ENCODE peak calls at places on chromosomes 7 and 10, in five cellular contexts. S is neuronal stem cell, H is H9, Y is trophoblast cell, K is mesenchymal stem cell. Z is an unnamed sample.

GRCh38 chr10:114042895-114043531 is 653 bp upstream of the ADRB1 start:
- DNase-seq in K (peak), Y (peak), S (no peak), H (peak), Z (peak)

GRCh38 chr7:877312-878232 is 1.2 kb downstream of the GET4 start:
- DNase-seq in S (no peak), Y (peak), H (no peak), K (no peak), Z (no peak)

GRCh38 chr7:158361326-158361946 is 226.2 kb downstream of the PTPRN2 start:
- DNase-seq in H (no peak), S (no peak), K (no peak), Y (no peak), Z (no peak)

GRCh38 chr10:124530215-124530665 is 68.6 kb downstream of the LHPP start:
- DNase-seq in S (peak), K (peak), Y (peak), H (peak), Z (peak)

GRCh38 chr10:110501142-110501937 is 3.6 kb downstream of the DUSP5 start:
- DNase-seq in Y (peak), H (peak), S (no peak), K (peak), Z (peak)

GRCh38 chr10:22697799-22698198 is 16.6 kb downstream of the PIP4K2A start:
- DNase-seq in H (no peak), K (no peak), S (no peak), Y (no peak), Z (no peak)

GRCh38 chr7:1667566-1668485 is 2.3 kb upstream of the ELFN1 start:
- DNase-seq in H (peak), K (no peak), Y (no peak), S (peak), Z (no peak)

GRCh38 chr7:47039899-47040298 is 542.0 kb downstream of the TNS3 start:
- DNase-seq in S (no peak), Y (no peak), K (no peak), H (no peak), Z (peak)

GRCh38 chr7:22713463-22713862 is 13.5 kb upstream of the IL6 start:
- DNase-seq in K (no peak), H (no peak), Y (no peak), S (no peak), Z (no peak)

GRCh38 chr7:155493744-155494538 is 36.0 kb downstream of the EN2 start:
- DNase-seq in Y (no peak), K (no peak), H (no peak), S (no peak), Z (no peak)

GRCh38 chr7:106615808-106616691 is 44.9 kb downstream of the CCDC71L start:
- DNase-seq in H (no peak), S (no peak), Y (no peak), K (no peak), Z (no peak)

GRCh38 chr10:24114561-24114960 is 94.4 kb upstream of the KIAA1217 start:
- DNase-seq in Y (no peak), K (no peak), H (no peak), S (no peak), Z (no peak)

GRCh38 chr10:637771-638195 is 51.7 kb downstream of the DIP2C start:
- DNase-seq in Y (no peak), S (no peak), K (no peak), H (no peak), Z (no peak)

GRCh38 chr10:124354411-124355382 is 64.0 kb downstream of the OAT start:
- DNase-seq in K (peak), S (peak), H (peak), Y (peak), Z (peak)

GRCh38 chr10:113534428-113534827 is 18.4 kb upstream of the HABP2 start:
- DNase-seq in Y (no peak), K (no peak), S (no peak), H (no peak), Z (no peak)

GRCh38 chr10:52215745-52216361 is 98.2 kb upstream of the DKK1 start:
- DNase-seq in S (peak), H (no peak), Y (peak), K (peak), Z (peak)

GRCh38 chr10:80686734-80687561 is 149.2 kb downstream of the SH2D4B start:
- DNase-seq in K (no peak), H (no peak), Y (no peak), S (no peak), Z (no peak)

GRCh38 chr7:116679495-116679894 is 7.5 kb downstream of the MET start:
- DNase-seq in S (no peak), H (no peak), Y (no peak), K (no peak), Z (no peak)

GRCh38 chr7:30924624-30925023 is 13.0 kb downstream of the AQP1 start:
- DNase-seq in Y (no peak), S (no peak), K (no peak), H (peak), Z (no peak)

GRCh38 chr7:34036972-34037792 is 131.8 kb downstream of the BMPER start:
- DNase-seq in S (no peak), Y (no peak), H (no peak), K (no peak), Z (no peak)

GRCh38 chr7:130341882-130342281 is 2.7 kb upstream of the CPA5 start:
- DNase-seq in S (no peak), H (no peak), Y (no peak), K (no peak), Z (no peak)

GRCh38 chr7:130338233-130338632 is 6.4 kb upstream of the CPA5 start:
- DNase-seq in S (no peak), H (no peak), K (no peak), Y (no peak), Z (no peak)

GRCh38 chr7:130334274-130334673 is 10.3 kb upstream of the CPA5 start:
- DNase-seq in K (no peak), S (no peak), Y (no peak), H (no peak), Z (peak)

GRCh38 chr7:130333832-130334231 is 10.8 kb upstream of the CPA5 start:
- DNase-seq in Y (no peak), S (no peak), H (no peak), K (no peak), Z (no peak)

GRCh38 chr7:130337410-130337971 is 7.1 kb upstream of the CPA5 start:
- DNase-seq in S (no peak), Y (no peak), K (no peak), H (no peak), Z (no peak)
- H4K91ac ChIP-seq in S (no peak), Y (no peak), K (peak), H (no peak), Z (no peak)

DNA sequence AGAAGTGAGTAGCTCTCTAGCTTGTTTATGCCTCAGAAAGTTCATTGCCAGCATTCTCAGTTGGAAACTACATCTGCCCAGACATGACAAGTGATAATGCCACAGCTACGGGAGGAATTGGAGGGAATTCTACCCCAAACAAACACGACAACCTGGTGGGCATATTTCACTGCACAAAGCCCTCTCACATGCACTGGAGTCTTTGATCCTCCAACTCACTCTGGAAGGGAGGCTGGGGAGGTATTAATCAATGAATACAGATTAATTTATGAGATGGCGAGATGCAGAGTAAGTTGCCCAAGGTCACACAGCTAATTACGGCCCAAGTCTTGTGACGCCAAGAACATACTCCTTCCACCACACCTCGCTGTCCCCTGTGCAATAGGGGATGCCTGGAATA is 125.9 kb upstream of the MGMT start:
- DNase-seq in S (no peak), H (no peak), K (no peak), Y (no peak), Z (no peak)
- H2BK5ac ChIP-seq in S (no peak), H (no peak), K (no peak), Y (no peak), Z (no peak)

GRCh38 chr10:29725133-29725720 is 90.5 kb upstream of the SVIL start:
- DNase-seq in S (no peak), K (peak), H (no peak), Y (peak), Z (no peak)
- H2AFZ ChIP-seq in S (no peak), K (no peak), H (no peak), Y (no peak), Z (no peak)

GRCh38 chr10:72267819-72268404 is 5.8 kb upstream of the DDIT4 start:
- DNase-seq in Y (no peak), S (no peak), K (no peak), H (no peak), Z (no peak)
- H4K91ac ChIP-seq in Y (peak), S (peak), K (peak), H (no peak), Z (peak)

GRCh38 chr10:58632211-58632610 is 119.5 kb downstream of the BICC1 start:
- DNase-seq in Y (no peak), H (no peak), S (no peak), K (no peak), Z (no peak)
- H2BK5ac ChIP-seq in Y (no peak), H (no peak), S (no peak), K (no peak), Z (no peak)

GRCh38 chr7:81577642-81578349 is 192.1 kb downstream of the HGF start:
- DNase-seq in Y (no peak), H (no peak), S (no peak), K (no peak), Z (no peak)

GRCh38 chr7:81574723-81575326 is 195.0 kb downstream of the HGF start:
- DNase-seq in Y (peak), S (no peak), K (peak), H (no peak), Z (peak)

GRCh38 chr7:81573128-81573527 is 196.7 kb downstream of the HGF start:
- DNase-seq in S (no peak), H (no peak), Y (no peak), K (no peak), Z (no peak)
- H2AFZ ChIP-seq in S (no peak), H (no peak), Y (no peak), K (no peak), Z (no peak)